ENCODE peak calls at places on chromosomes 4 and X, in five cellular contexts. G is brain microvascular endothelial cell; C is CD4-positive, alpha-beta T cell; V is astrocyte; Y is pancreas. Q is an unnamed sample.
A peak's percentile ranks its signal among the peaks of the same experiment; 100 is the strongest.

GRCh38 chrX:1384738-1385250 is 7.1 kb downstream of the SLC25A6 start:
- DNase-seq in G (no peak), C (no peak), V (no peak), Y (no peak), Q (no peak)

GRCh38 chr4:176837176-176837915 is 44.6 kb upstream of the VEGFC start:
- DNase-seq in G (no peak), C (no peak), V (no peak), Y (no peak), Q (no peak)

GRCh38 chr4:87306056-87306455 is 16.6 kb downstream of the HSD17B13 start:
- DNase-seq in G (no peak), C (no peak), V (no peak), Y (no peak), Q (no peak)

GRCh38 chr4:10336471-10336870 is 120.8 kb downstream of the ZNF518B start:
- DNase-seq in G (peak; percentile 2), C (no peak), V (no peak), Y (no peak), Q (peak; percentile 52)

GRCh38 chr4:153153339-153153851 is 50.8 kb upstream of the TRIM2 start:
- DNase-seq in G (peak; percentile 11), C (peak; percentile 71), V (peak; percentile 16), Y (peak; percentile 40), Q (no peak)

GRCh38 chrX:10001496-10001895 is 34.3 kb downstream of the CLDN34 start:
- DNase-seq in G (no peak), C (no peak), V (peak; percentile 65), Y (no peak), Q (no peak)

GRCh38 chrX:63012574-63012973 is 338.6 kb downstream of the SPIN4 start:
- DNase-seq in G (no peak), C (no peak), V (no peak), Y (no peak), Q (no peak)

GRCh38 chr4:142516686-142517145 is 329.4 kb downstream of the INPP4B start:
- DNase-seq in G (no peak), C (no peak), V (peak; percentile 89), Y (no peak), Q (no peak)

GRCh38 chrX:40158036-40158706 is 60.4 kb upstream of the BCOR start:
- DNase-seq in G (no peak), C (no peak), V (no peak), Y (peak; percentile 44), Q (no peak)

GRCh38 chr4:135250040-135250439 is 1048.5 kb upstream of the PABPC4L start:
- DNase-seq in G (no peak), C (no peak), V (no peak), Y (no peak), Q (no peak)
- H3K27ac ChIP-seq in G (no peak overlapping the region), C (no peak overlapping the region), V (no peak overlapping the region), Y (no peak overlapping the region), Q (no peak overlapping the region)

DNA sequence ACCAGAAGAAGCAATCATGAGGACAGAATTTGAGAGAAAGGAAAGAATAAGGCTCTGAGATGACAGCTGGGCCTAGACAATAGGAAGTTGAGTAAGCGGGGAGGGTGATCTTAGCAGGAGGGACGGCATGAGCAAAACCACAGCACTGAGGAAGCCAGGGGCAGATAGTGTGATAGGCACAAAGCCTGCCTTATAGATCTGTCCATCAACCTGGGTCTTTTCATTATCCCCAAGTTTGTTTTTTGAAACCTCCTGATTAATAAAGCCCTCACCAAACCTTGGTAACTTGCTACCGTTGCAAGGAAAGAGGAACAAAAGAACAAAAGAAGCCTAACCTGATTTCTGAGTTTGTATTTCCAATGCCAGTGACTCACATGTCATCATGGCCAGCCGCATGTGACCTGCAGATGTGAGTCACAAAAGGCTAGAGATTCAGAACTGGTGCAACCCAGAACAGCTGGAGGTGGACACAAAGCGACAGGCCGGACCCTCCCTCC is 55.7 kb upstream of the PPARGC1A start:
- DNase-seq in G (peak; percentile 84), C (no peak), V (peak; percentile 73), Y (no peak), Q (peak; percentile 57)
- H3K27ac ChIP-seq in G (peak overlapping the region; percentile 73), C (no peak overlapping the region), V (peak overlapping the region; percentile 75), Y (no peak overlapping the region), Q (peak overlapping the region; percentile 72)

GRCh38 chrX:24643116-24643515 is 4.0 kb downstream of the PCYT1B start:
- DNase-seq in G (no peak), C (no peak), V (no peak), Y (no peak), Q (peak; percentile 26)

GRCh38 chrX:24651783-24652182 is 4.6 kb upstream of the PCYT1B start:
- DNase-seq in G (no peak), C (no peak), V (no peak), Y (no peak), Q (no peak)

GRCh38 chrX:24647257-24648058 is at the start of gene PCYT1B:
- DNase-seq in G (peak; percentile 60), C (peak; percentile 25), V (peak; percentile 68), Y (peak; percentile 30), Q (peak; percentile 0)

DNA sequence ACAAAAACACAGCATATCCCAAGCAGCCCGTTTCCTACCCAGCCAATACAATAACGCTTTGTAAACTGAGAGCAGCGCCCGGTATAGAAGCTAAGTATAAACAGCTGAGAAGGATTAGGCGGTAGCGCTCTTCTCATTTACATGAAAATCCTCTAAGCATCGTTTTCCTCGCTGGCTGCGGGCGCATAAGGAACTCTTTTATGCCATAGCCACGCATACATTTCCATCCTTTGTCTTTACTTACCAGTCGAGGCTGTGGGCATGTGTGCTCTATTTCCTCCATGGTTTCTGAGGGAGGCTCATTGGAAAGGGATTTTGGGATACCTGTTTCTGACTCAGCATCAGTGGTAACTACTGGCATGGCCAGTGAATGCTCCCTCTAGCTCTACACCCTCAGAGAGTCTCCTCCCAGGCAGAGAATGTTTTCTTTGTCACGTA is 383 bp downstream of the PCYT1B start:
- DNase-seq in G (no peak), C (no peak), V (no peak), Y (no peak), Q (peak; percentile 0)
- H3K27ac ChIP-seq in G (no peak overlapping the region), C (no peak overlapping the region), V (no peak overlapping the region), Y (no peak overlapping the region), Q (no peak overlapping the region)

GRCh38 chr4:20362148-20362547 is 110.4 kb downstream of the SLIT2 start:
- DNase-seq in G (no peak), C (no peak), V (no peak), Y (no peak), Q (no peak)

GRCh38 chr4:20368926-20369325 is 117.2 kb downstream of the SLIT2 start:
- DNase-seq in G (peak; percentile 6), C (no peak), V (peak; percentile 46), Y (no peak), Q (no peak)

GRCh38 chr4:20370284-20370683 is 118.6 kb downstream of the SLIT2 start:
- DNase-seq in G (peak; percentile 5), C (no peak), V (peak; percentile 22), Y (no peak), Q (no peak)

GRCh38 chr4:20364969-20365368 is 113.3 kb downstream of the SLIT2 start:
- DNase-seq in G (no peak), C (no peak), V (no peak), Y (no peak), Q (no peak)

DNA sequence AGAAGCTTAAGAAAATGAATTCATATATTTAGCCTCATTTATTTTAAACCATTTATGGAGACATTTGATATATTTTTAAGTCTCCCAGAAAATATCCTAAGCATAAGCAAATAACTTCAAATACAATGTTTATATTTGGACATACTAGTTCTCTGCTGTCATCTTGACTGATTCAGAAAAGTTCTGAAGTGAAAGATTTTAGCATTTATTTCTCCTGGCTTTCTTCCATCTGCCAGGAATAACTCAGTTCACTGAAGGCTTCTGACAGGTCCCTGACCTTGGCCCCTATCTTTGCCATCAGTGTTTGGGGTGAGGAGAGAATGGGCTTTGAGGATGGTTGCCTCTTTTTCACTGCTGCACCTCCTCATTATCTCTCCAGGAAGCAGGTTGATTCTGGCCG is 115.7 kb downstream of the SLIT2 start:
- DNase-seq in G (no peak), C (no peak), V (no peak), Y (no peak), Q (no peak)
- H3K27ac ChIP-seq in G (no peak overlapping the region), C (no peak overlapping the region), V (no peak overlapping the region), Y (no peak overlapping the region), Q (no peak overlapping the region)

GRCh38 chr4:168636040-168636439 is 139.2 kb downstream of the PALLD start:
- DNase-seq in G (no peak), C (no peak), V (no peak), Y (no peak), Q (no peak)

GRCh38 chr4:168633071-168633470 is 136.2 kb downstream of the PALLD start:
- DNase-seq in G (no peak), C (no peak), V (no peak), Y (no peak), Q (no peak)

GRCh38 chr4:168632246-168632832 is 135.5 kb downstream of the PALLD start:
- DNase-seq in G (no peak), C (no peak), V (peak; percentile 54), Y (no peak), Q (no peak)

GRCh38 chr4:168633474-168633873 is 136.6 kb downstream of the PALLD start:
- DNase-seq in G (no peak), C (no peak), V (no peak), Y (no peak), Q (no peak)

GRCh38 chr4:168634276-168634802 is 137.5 kb downstream of the PALLD start:
- DNase-seq in G (peak; percentile 97), C (no peak), V (peak; percentile 99), Y (no peak), Q (no peak)
- H3K27ac ChIP-seq in G (peak overlapping the region; percentile 64), C (no peak overlapping the region), V (peak overlapping the region; percentile 91), Y (no peak overlapping the region), Q (no peak overlapping the region)

GRCh38 chrX:45851434-45851991 is 650.8 kb upstream of the DIPK2B start:
- DNase-seq in G (no peak), C (no peak), V (no peak), Y (peak; percentile 16), Q (peak; percentile 39)

GRCh38 chrX:45849261-45849660 is 648.6 kb upstream of the DIPK2B start:
- DNase-seq in G (peak; percentile 56), C (no peak), V (peak; percentile 89), Y (no peak), Q (peak; percentile 45)

GRCh38 chrX:45850775-45851433 is 650.2 kb upstream of the DIPK2B start:
- DNase-seq in G (peak; percentile 2), C (no peak), V (peak; percentile 25), Y (no peak), Q (no peak)

GRCh38 chrX:45847966-45848365 is 647.3 kb upstream of the DIPK2B start:
- DNase-seq in G (no peak), C (no peak), V (peak; percentile 44), Y (no peak), Q (no peak)

GRCh38 chrX:45850197-45850774 is 649.6 kb upstream of the DIPK2B start:
- DNase-seq in G (no peak), C (no peak), V (peak; percentile 18), Y (no peak), Q (no peak)
- H3K27ac ChIP-seq in G (no peak overlapping the region), C (no peak overlapping the region), V (peak overlapping the region; percentile 75), Y (no peak overlapping the region), Q (peak overlapping the region; percentile 89)

GRCh38 chr4:158018831-158019230 is 154.0 kb downstream of the GASK1B start:
- DNase-seq in G (no peak), C (no peak), V (no peak), Y (no peak), Q (no peak)
- H3K27ac ChIP-seq in G (no peak overlapping the region), C (no peak overlapping the region), V (peak overlapping the region; percentile 24), Y (no peak overlapping the region), Q (no peak overlapping the region)

Q was measured in epithelial cell of prostate.